ENCODE peak calls at places on chromosomes 3 and 15, in six cellular contexts. F, D, W, K, R and Q are unnamed samples.

GRCh38 chr15:91068966-91069365 is 31.1 kb upstream of the SV2B start:
- DNase-seq in F (no peak), D (no peak), W (no peak), K (no peak), R (no peak), Q (no peak)

GRCh38 chr3:129564981-129565644 is 22.1 kb downstream of the H1-8 start:
- DNase-seq in F (no peak), D (no peak), W (no peak), K (no peak), R (no peak), Q (no peak)

GRCh38 chr3:148794357-148794756 is 33.3 kb upstream of the CPB1 start:
- DNase-seq in F (no peak), D (no peak), W (no peak), K (no peak), R (peak), Q (no peak)

GRCh38 chr15:77186518-77187095 is 115.7 kb upstream of the TSPAN3 start:
- DNase-seq in F (no peak), D (no peak), W (peak), K (no peak), R (peak), Q (no peak)

GRCh38 chr3:156160653-156161052 is 40.3 kb downstream of the KCNAB1 start:
- DNase-seq in F (no peak), D (no peak), W (no peak), K (no peak), R (no peak), Q (no peak)

GRCh38 chr3:66224220-66224619 is 3.4 kb downstream of the SLC25A26 start:
- DNase-seq in F (no peak), D (no peak), W (no peak), K (no peak), R (no peak), Q (no peak)

GRCh38 chr15:55796321-55796965 is 53.5 kb upstream of the PRTG start:
- DNase-seq in F (no peak), D (no peak), W (peak), K (no peak), R (no peak), Q (no peak)

GRCh38 chr15:70474682-70475438 is 288.5 kb downstream of the UACA start:
- DNase-seq in F (peak), D (peak), W (peak), K (no peak), R (peak), Q (peak)

GRCh38 chr3:15892828-15893227 is 95.0 kb upstream of the ANKRD28 start:
- DNase-seq in F (no peak), D (no peak), W (peak), K (no peak), R (peak), Q (no peak)

GRCh38 chr3:150078983-150079739 is 108.5 kb upstream of the PFN2 start:
- DNase-seq in F (no peak), D (peak), W (peak), K (no peak), R (peak), Q (no peak)

GRCh38 chr15:49718846-49719245 is 98.0 kb downstream of the DTWD1 start:
- DNase-seq in F (no peak), D (no peak), W (no peak), K (no peak), R (no peak), Q (no peak)

GRCh38 chr3:59658236-59658635 is 608.4 kb upstream of the CFAP20DC start:
- DNase-seq in F (no peak), D (no peak), W (no peak), K (no peak), R (no peak), Q (no peak)

GRCh38 chr3:45595364-45596154 is 1.0 kb downstream of the LIMD1 start:
- DNase-seq in F (no peak), D (no peak), W (no peak), K (peak), R (peak), Q (no peak)

GRCh38 chr3:72078661-72079368 is 293.9 kb upstream of the PROK2 start:
- DNase-seq in F (no peak), D (no peak), W (no peak), K (no peak), R (no peak), Q (no peak)

GRCh38 chr15:23447107-23447500 is at the start of gene GOLGA6L2:
- DNase-seq in F (no peak), D (no peak), W (no peak), K (no peak), R (no peak), Q (no peak)

GRCh38 chr15:61832223-61832622 is 228.0 kb downstream of the VPS13C start:
- DNase-seq in F (no peak), D (no peak), W (no peak), K (no peak), R (no peak), Q (no peak)
- H3K27ac ChIP-seq in F (no peak), D (no peak), W (no peak), K (no peak), R (no peak), Q (no peak)

GRCh38 chr3:141294848-141295247 is 63.2 kb downstream of the PXYLP1 start:
- DNase-seq in F (no peak), D (no peak), W (peak), K (no peak), R (peak), Q (no peak)
- H3K4me3 ChIP-seq in F (no peak), D (peak), W (no peak), K (peak), R (peak), Q (peak)

DNA sequence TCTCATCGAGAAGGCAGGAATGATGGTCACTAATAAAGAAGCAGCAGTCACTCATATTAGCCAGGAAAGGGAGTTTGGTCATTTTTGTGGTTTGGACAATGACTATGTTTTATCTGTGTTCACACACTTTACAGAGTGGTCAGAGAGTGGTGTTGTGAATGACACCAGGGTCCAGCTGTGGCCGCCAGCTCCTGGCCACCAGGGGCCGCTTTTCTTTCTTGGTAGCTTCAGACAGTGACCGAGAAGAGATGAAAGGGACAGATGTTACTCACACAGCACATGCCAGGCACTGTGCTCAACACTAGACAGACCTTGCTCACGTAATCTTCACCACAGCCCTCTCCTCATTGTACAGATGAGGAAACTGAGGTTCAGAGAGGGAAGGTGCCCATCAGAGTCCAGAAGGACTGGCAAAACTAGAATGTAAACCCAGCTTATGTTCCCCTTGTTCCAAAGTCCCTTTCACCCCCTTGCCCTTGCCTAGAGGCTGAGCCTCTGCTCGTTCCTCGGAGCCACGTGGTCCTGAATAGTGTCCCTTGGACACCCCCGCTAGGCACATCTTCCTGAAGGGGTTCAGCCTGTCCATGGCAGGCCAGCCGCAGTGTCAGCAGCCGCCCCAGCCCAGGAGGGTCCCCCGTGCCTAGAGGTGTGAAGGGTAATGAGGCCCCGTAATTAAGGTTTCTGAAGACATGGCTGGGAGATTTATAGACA is 55.6 kb downstream of the CYP11A1 start:
- DNase-seq in F (no peak), D (no peak), W (peak), K (no peak), R (no peak), Q (no peak)
- H3K27ac ChIP-seq in F (no peak), D (no peak), W (no peak), K (no peak), R (no peak), Q (no peak)

GRCh38 chr3:110253794-110254193 is 817.8 kb upstream of the NECTIN3 start:
- DNase-seq in F (no peak), D (no peak), W (peak), K (no peak), R (no peak), Q (no peak)

GRCh38 chr3:110248666-110249065 is 823.0 kb upstream of the NECTIN3 start:
- DNase-seq in F (no peak), D (no peak), W (peak), K (no peak), R (peak), Q (no peak)

DNA sequence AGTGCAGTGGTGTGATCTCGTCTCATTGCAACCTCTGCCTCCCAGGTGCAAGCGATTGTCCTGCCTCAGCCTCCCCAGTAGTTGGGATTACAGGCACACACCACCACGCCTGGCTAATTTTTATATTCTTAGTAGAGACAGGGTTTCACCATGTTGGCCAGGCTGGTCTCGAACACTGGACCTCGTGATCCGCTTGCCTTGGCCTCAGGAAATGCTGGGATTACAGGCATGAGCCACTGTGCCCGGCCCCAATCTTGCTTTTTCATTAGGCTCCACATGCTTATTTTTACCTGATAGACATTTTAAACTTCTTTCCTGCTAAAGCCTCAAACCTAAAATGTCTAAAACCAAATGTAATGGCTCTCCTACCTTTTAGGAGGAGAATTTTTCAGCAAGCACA is 817.0 kb upstream of the NECTIN3 start:
- DNase-seq in F (no peak), D (no peak), W (no peak), K (no peak), R (no peak), Q (no peak)
- H3K4me3 ChIP-seq in F (no peak), D (no peak), W (no peak), K (no peak), R (no peak), Q (no peak)